ENCODE peak calls at places on chromosomes 5 and 9, in eight cellular contexts. T is fibroblast of villous mesenchyme; I is lower lobe of right lung; U is WERI-Rb-1; N is CD8-positive, alpha-beta T cell; S is fibroblast of mammary gland; M is sigmoid colon; P is ovary. L is an unnamed sample.

GRCh38 chr5:33275921-33276705 is 164.7 kb upstream of the TARS1 start:
- DNase-seq in T (peak; percentile 53), I (no peak), U (no peak), N (no peak), S (no peak), M (no peak), P (no peak), L (peak; percentile 11)

GRCh38 chr9:18493361-18494015 is 19.5 kb downstream of the ADAMTSL1 start:
- DNase-seq in T (no peak), I (no peak), U (no peak), N (no peak), S (peak; percentile 92), M (no peak), P (no peak), L (peak; percentile 29)

GRCh38 chr9:21559402-21560280 is 77.5 kb upstream of the IFNE start:
- DNase-seq in T (peak; percentile 71), I (peak; percentile 56), U (peak; percentile 34), N (peak; percentile 56), S (peak; percentile 66), M (peak; percentile 65), P (peak; percentile 21), L (peak; percentile 69)

GRCh38 chr5:57210633-57211032 is 36.8 kb downstream of the GPBP1 start:
- DNase-seq in T (no peak), I (no peak), U (no peak), N (no peak), S (no peak), M (no peak), P (no peak), L (no peak)

GRCh38 chr5:107539726-107540330 is 130.9 kb downstream of the EFNA5 start:
- DNase-seq in T (no peak), I (no peak), U (peak; percentile 13), N (no peak), S (no peak), M (no peak), P (no peak), L (no peak)

GRCh38 chr5:68464424-68464823 is 248.9 kb downstream of the PIK3R1 start:
- DNase-seq in T (peak; percentile 19), I (no peak), U (no peak), N (peak; percentile 31), S (peak; percentile 56), M (no peak), P (no peak), L (peak; percentile 33)

GRCh38 chr9:120931278-120932085 is 4.9 kb upstream of the TRAF1 start:
- DNase-seq in T (peak; percentile 70), I (no peak), U (no peak), N (peak; percentile 77), S (peak; percentile 76), M (no peak), P (peak; percentile 61), L (peak; percentile 80)

GRCh38 chr9:116585204-116585603 is 101.9 kb upstream of the TRIM32 start:
- DNase-seq in T (no peak), I (no peak), U (no peak), N (no peak), S (no peak), M (no peak), P (no peak), L (no peak)

GRCh38 chr5:45411971-45412612 is 284.1 kb downstream of the HCN1 start:
- DNase-seq in T (no peak), I (no peak), U (no peak), N (no peak), S (peak; percentile 19), M (no peak), P (no peak), L (no peak)

GRCh38 chr9:86971742-86972141 is 24.4 kb upstream of the GAS1 start:
- DNase-seq in T (no peak), I (no peak), U (no peak), N (no peak), S (no peak), M (no peak), P (no peak), L (no peak)

GRCh38 chr5:14667770-14668169 is 3.3 kb downstream of the OTULIN start:
- DNase-seq in T (no peak), I (no peak), U (no peak), N (no peak), S (no peak), M (no peak), P (no peak), L (no peak)

GRCh38 chr5:129670944-129671343 is 77.0 kb upstream of the MINAR2 start:
- DNase-seq in T (peak; percentile 68), I (no peak), U (no peak), N (no peak), S (peak; percentile 86), M (no peak), P (no peak), L (peak; percentile 88)

GRCh38 chr5:160693831-160694473 is 158.1 kb downstream of the ATP10B start:
- DNase-seq in T (no peak), I (no peak), U (no peak), N (no peak), S (no peak), M (no peak), P (no peak), L (no peak)

GRCh38 chr9:136650648-136651047 is 12.1 kb upstream of the EGFL7 start:
- DNase-seq in T (no peak), I (no peak), U (no peak), N (no peak), S (no peak), M (no peak), P (no peak), L (no peak)

GRCh38 chr5:123119334-123119986 is 30.4 kb downstream of the PRDM6 start:
- DNase-seq in T (peak; percentile 81), I (peak; percentile 49), U (peak; percentile 29), N (no peak), S (no peak), M (no peak), P (peak; percentile 28), L (peak; percentile 32)
- TF ChIP-seq CTCF in T (no peak), I (no peak), U (peak; percentile 41), N (no peak), S (no peak), M (no peak), P (no peak), L (no peak)

DNA sequence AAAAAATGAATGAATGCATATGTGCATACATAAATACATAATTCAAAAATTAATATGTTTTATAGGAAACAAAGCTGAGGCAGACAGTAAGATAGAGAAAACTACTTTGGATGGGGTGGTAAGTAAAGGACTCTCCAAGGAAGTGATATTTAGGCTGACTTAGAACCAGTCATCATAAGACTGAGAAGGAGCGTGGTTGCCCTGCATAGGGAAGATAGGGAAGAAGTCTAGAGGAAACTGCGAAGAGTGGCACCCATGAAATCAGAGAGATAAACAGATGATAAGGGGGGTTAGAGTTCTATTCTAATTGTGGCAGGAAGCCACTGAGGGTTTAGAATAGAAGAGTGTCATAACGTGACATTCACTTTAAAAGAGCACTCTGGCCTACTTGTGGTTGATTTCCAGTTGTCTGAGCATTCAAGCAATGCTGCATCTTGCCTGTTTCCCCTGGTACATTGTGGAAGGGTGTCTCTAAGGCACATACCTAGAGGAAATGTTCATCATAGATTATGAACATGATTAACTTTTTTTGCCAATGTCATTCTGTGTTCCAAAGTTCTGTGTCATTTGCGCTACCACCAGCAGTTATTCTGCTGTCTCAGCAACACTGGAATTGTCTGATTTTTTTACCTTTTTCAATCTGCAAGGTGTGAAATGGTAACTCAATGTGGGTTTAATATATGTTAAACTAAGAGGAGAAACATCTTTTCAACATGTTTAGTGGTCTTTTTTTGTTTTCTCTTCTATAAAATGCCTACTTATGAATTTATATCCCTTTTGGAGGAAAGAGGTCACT is 49.4 kb upstream of the GRAMD2B start:
- DNase-seq in T (no peak), I (no peak), U (no peak), N (peak; percentile 22), S (no peak), M (no peak), P (no peak), L (no peak)
- H3K4me3 ChIP-seq in T (no peak overlapping the region), I (no peak overlapping the region), U (no peak overlapping the region), N (no peak overlapping the region), S (no peak overlapping the region), M (no peak overlapping the region), P (no peak overlapping the region), L (no peak overlapping the region)

GRCh38 chr9:133348763-133349573 is 950 bp downstream of the RPL7A start:
- DNase-seq in T (no peak), I (no peak), U (no peak), N (no peak), S (no peak), M (no peak), P (no peak), L (no peak)

GRCh38 chr9:133346021-133346713 is 1.8 kb downstream of the MED22 start:
- DNase-seq in T (no peak), I (peak; percentile 49), U (no peak), N (no peak), S (no peak), M (no peak), P (no peak), L (no peak)

GRCh38 chr9:133349965-133350624 is 2.1 kb downstream of the RPL7A start:
- DNase-seq in T (no peak), I (no peak), U (no peak), N (no peak), S (no peak), M (no peak), P (no peak), L (no peak)

GRCh38 chr9:133347515-133347984 is 381 bp downstream of the MED22 start:
- DNase-seq in T (no peak), I (peak; percentile 59), U (no peak), N (peak; percentile 61), S (no peak), M (no peak), P (peak; percentile 51), L (peak; percentile 31)

DNA sequence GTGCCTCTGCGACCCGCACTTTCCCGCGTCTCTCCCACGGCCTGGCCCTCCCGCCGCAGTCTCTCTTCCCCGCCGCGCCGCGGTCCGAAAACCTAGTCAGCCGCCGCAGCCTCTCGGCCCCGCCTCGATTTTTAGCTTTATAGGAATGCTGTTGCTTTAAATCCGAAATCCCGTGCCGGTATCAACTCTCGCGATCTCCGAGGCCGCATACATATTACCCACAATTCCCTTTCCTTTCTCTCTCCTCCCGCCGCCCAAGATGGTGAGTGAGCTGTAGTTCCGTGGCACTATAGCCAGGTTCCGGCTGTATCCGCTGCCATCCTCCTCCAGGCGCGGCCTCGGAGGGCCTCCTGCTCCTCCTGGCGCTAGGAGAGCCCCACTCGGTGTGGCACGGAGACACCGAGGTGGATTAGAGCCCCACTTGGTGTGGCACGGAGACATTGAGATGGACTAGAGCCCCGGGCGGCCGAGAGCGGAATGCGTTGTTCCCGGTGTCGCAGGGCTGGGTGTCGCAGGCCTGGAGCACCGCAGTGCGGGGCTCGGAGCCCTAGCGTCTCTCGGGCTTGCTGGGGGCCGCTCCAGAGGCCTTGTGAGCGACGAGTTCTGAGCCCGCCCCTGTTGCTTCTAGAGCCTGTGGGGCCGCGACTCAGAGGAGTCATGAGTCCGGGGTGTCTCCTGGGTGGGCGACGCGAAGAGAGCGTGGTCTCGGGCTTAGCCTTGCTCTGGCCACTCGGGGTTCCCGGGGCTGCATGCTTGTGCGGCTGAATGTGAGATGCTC is at the start of the genes MED22 and RPL7A:
- DNase-seq in T (peak; percentile 97), I (peak; percentile 95), U (peak; percentile 94), N (peak; percentile 93), S (peak; percentile 96), M (peak; percentile 97), P (peak; percentile 96), L (peak; percentile 97)
- TF ChIP-seq CTCF in T (no peak), I (no peak), U (no peak), N (no peak), S (no peak), M (no peak), P (peak; percentile 46), L (peak; percentile 13)

DNA sequence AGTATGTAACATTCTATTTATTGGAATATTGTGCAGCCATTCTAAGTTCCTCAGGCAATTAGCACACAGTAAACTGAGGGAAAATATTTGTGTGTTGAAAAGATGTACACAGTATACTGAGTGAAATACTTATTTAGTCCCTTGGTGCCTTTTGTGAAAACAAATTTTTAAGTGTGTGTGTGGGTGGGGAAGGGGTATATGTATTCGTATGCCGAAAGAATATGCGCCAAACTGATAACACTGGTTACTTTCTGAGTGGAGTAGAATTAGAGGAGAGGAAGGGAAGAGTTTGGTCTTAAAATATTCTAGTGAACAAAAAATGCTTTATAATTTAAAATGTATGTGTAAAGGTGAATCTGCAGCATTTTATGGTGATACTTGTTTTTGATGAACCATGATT is 3.1 kb downstream of the DCP2 start:
- DNase-seq in T (no peak), I (no peak), U (no peak), N (no peak), S (no peak), M (no peak), P (no peak), L (no peak)
- H3K4me3 ChIP-seq in T (peak overlapping the region; percentile 91), I (no peak overlapping the region), U (no peak overlapping the region), N (no peak overlapping the region), S (no peak overlapping the region), M (no peak overlapping the region), P (no peak overlapping the region), L (no peak overlapping the region)

L was measured in cardiac fibroblast.